ENCODE peak calls at places on chromosomes 2 and 18, in seven cellular contexts. G is choroid plexus epithelial cell, F is thoracic aorta, T is iris pigment epithelial cell, R is SW480, H is heart right ventricle, K is OCI-LY7. N is an unnamed sample.

GRCh38 chr2:143616452-143616851 is 487.2 kb downstream of the ARHGAP15 start:
- DNase-seq in G (no peak), F (no peak), T (no peak), R (no peak), H (no peak), K (no peak), N (no peak)

GRCh38 chr2:201607568-201607967 is 35.7 kb downstream of the TMEM237 start:
- DNase-seq in G (no peak), F (no peak), T (no peak), R (no peak), H (no peak), K (no peak), N (no peak)

GRCh38 chr2:105919191-105919811 is 174.6 kb downstream of the NCK2 start:
- DNase-seq in G (no peak), F (no peak), T (no peak), R (peak), H (peak), K (no peak), N (peak)

GRCh38 chr18:12839057-12839525 is 44.9 kb downstream of the PTPN2 start:
- DNase-seq in G (no peak), F (no peak), T (no peak), R (no peak), H (no peak), K (peak), N (no peak)

GRCh38 chr2:164792316-164793127 is 49.1 kb downstream of the COBLL1 start:
- DNase-seq in G (no peak), F (no peak), T (peak), R (no peak), H (no peak), K (no peak), N (peak)

GRCh38 chr2:181674466-181674865 is 5.9 kb downstream of the NEUROD1 start:
- DNase-seq in G (no peak), F (no peak), T (no peak), R (no peak), H (no peak), K (no peak), N (no peak)

GRCh38 chr18:76126327-76126726 is 368.7 kb downstream of the ZNF516 start:
- DNase-seq in G (no peak), F (no peak), T (no peak), R (no peak), H (no peak), K (no peak), N (peak)

GRCh38 chr18:10454800-10455550 is 540 bp downstream of the APCDD1 start:
- DNase-seq in G (no peak), F (no peak), T (no peak), R (peak), H (peak), K (no peak), N (peak)

GRCh38 chr18:51082571-51083264 is 52.7 kb downstream of the SMAD4 start:
- DNase-seq in G (peak), F (no peak), T (peak), R (no peak), H (no peak), K (no peak), N (peak)

GRCh38 chr2:85243101-85244072 is 84.4 kb downstream of the TGOLN2 start:
- DNase-seq in G (peak), F (no peak), T (no peak), R (peak), H (peak), K (peak), N (peak)

GRCh38 chr2:205731521-205731965 is 49.2 kb downstream of the NRP2 start:
- DNase-seq in G (peak), F (no peak), T (peak), R (no peak), H (no peak), K (no peak), N (peak)

N was measured in astrocyte of the hippocampus.